ENCODE peak calls at places on chromosomes 16 and 17, in six cellular contexts. One of them, this sample, is unnamed.

GRCh38 chr16:66552288-66553143 is at the start of gene CKLF:
- DNase-seq in coronary artery: peak
- DNase-seq in endothelial cell: peak
- DNase-seq in thoracic aorta: peak
- DNase-seq in omental fat pad: peak
- DNase-seq in esophagus muscularis mucosa: peak
- DNase-seq in this sample: peak

GRCh38 chr17:72699566-72699965 is 392.9 kb downstream of the SLC39A11 start:
- DNase-seq in omental fat pad: no peak
- DNase-seq in thoracic aorta: no peak
- DNase-seq in endothelial cell: no peak
- DNase-seq in esophagus muscularis mucosa: no peak
- DNase-seq in coronary artery: no peak
- DNase-seq in this sample: no peak

GRCh38 chr16:84553873-84554399 is 49.5 kb upstream of the MEAK7 start:
- DNase-seq in thoracic aorta: no peak
- DNase-seq in esophagus muscularis mucosa: no peak
- DNase-seq in coronary artery: no peak
- DNase-seq in omental fat pad: no peak
- DNase-seq in endothelial cell: no peak
- DNase-seq in this sample: no peak

GRCh38 chr17:81329279-81329926 is 34.3 kb upstream of the SLC38A10 start:
- DNase-seq in coronary artery: no peak
- DNase-seq in endothelial cell: no peak
- DNase-seq in esophagus muscularis mucosa: peak
- DNase-seq in omental fat pad: peak
- DNase-seq in thoracic aorta: no peak
- DNase-seq in this sample: peak

GRCh38 chr17:9890124-9890523 is 14.9 kb downstream of the RCVRN start:
- DNase-seq in esophagus muscularis mucosa: no peak
- DNase-seq in endothelial cell: peak
- DNase-seq in omental fat pad: no peak
- DNase-seq in thoracic aorta: no peak
- DNase-seq in coronary artery: no peak
- DNase-seq in this sample: peak

GRCh38 chr16:67415872-67416793 is at the start of gene ZDHHC1:
- DNase-seq in coronary artery: no peak
- DNase-seq in thoracic aorta: no peak
- DNase-seq in endothelial cell: peak
- DNase-seq in esophagus muscularis mucosa: no peak
- DNase-seq in omental fat pad: no peak
- DNase-seq in this sample: peak

GRCh38 chr16:50534091-50534490 is 14.1 kb upstream of the NKD1 start:
- DNase-seq in omental fat pad: no peak
- DNase-seq in endothelial cell: no peak
- DNase-seq in esophagus muscularis mucosa: peak
- DNase-seq in coronary artery: peak
- DNase-seq in thoracic aorta: no peak
- DNase-seq in this sample: no peak

GRCh38 chr17:44069974-44070454 is 521 bp upstream of the G6PC3 start:
- DNase-seq in endothelial cell: no peak
- DNase-seq in esophagus muscularis mucosa: no peak
- DNase-seq in coronary artery: no peak
- DNase-seq in thoracic aorta: no peak
- DNase-seq in omental fat pad: no peak
- DNase-seq in this sample: no peak

GRCh38 chr17:80737106-80738019 is 192.7 kb downstream of the RPTOR start:
- DNase-seq in endothelial cell: no peak
- DNase-seq in esophagus muscularis mucosa: no peak
- DNase-seq in thoracic aorta: no peak
- DNase-seq in coronary artery: no peak
- DNase-seq in omental fat pad: no peak
- DNase-seq in this sample: no peak

GRCh38 chr17:68600881-68601564 is at the start of gene FAM20A:
- DNase-seq in coronary artery: no peak
- DNase-seq in endothelial cell: peak
- DNase-seq in omental fat pad: no peak
- DNase-seq in thoracic aorta: no peak
- DNase-seq in esophagus muscularis mucosa: peak
- DNase-seq in this sample: peak

DNA sequence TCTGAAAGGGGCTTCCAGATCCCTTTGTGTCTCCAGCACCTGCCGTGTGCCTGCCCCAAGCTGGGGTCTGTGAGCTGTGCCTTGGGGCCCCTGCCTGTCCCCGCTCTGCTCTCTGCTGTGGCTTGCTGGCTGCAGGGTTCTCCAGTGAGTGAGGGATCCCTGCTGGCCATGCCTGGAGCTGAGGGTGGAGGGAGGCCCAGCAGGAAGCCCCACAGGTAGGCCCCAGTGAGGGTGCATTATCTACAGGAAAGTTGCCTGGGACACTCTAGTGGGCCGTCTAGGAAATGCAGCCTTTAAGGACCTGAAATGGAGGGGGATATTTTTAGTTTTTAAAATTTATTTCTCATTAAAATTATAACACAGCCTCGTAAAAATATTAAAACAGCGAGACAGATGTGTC is 50.9 kb downstream of the JPH3 start:
- DNase-seq in esophagus muscularis mucosa: no peak
- DNase-seq in endothelial cell: no peak
- DNase-seq in thoracic aorta: no peak
- DNase-seq in coronary artery: no peak
- DNase-seq in omental fat pad: no peak
- DNase-seq in this sample: no peak
- TF ChIP-seq CTCF in esophagus muscularis mucosa: no peak
- TF ChIP-seq CTCF in endothelial cell: peak
- TF ChIP-seq CTCF in thoracic aorta: no peak
- TF ChIP-seq CTCF in coronary artery: no peak
- TF ChIP-seq CTCF in omental fat pad: no peak
- TF ChIP-seq CTCF in this sample: peak

GRCh38 chr16:2148714-2149629 is 547 bp downstream of the RAB26 start:
- DNase-seq in omental fat pad: no peak
- DNase-seq in esophagus muscularis mucosa: no peak
- DNase-seq in coronary artery: no peak
- DNase-seq in thoracic aorta: no peak
- DNase-seq in endothelial cell: no peak
- DNase-seq in this sample: no peak
- TF ChIP-seq CTCF in omental fat pad: no peak
- TF ChIP-seq CTCF in esophagus muscularis mucosa: no peak
- TF ChIP-seq CTCF in coronary artery: no peak
- TF ChIP-seq CTCF in thoracic aorta: no peak
- TF ChIP-seq CTCF in endothelial cell: no peak
- TF ChIP-seq CTCF in this sample: no peak

GRCh38 chr16:4616047-4616811 is 1.5 kb upstream of the UBALD1 start:
- DNase-seq in thoracic aorta: peak
- DNase-seq in endothelial cell: peak
- DNase-seq in omental fat pad: peak
- DNase-seq in esophagus muscularis mucosa: peak
- DNase-seq in coronary artery: peak
- DNase-seq in this sample: peak
- TF ChIP-seq CTCF in thoracic aorta: peak
- TF ChIP-seq CTCF in endothelial cell: peak
- TF ChIP-seq CTCF in omental fat pad: no peak
- TF ChIP-seq CTCF in esophagus muscularis mucosa: peak
- TF ChIP-seq CTCF in coronary artery: no peak
- TF ChIP-seq CTCF in this sample: peak

GRCh38 chr17:49193513-49194296 is 16.7 kb downstream of the GNGT2 start:
- DNase-seq in endothelial cell: peak
- DNase-seq in thoracic aorta: no peak
- DNase-seq in coronary artery: no peak
- DNase-seq in esophagus muscularis mucosa: no peak
- DNase-seq in omental fat pad: peak
- DNase-seq in this sample: peak
- TF ChIP-seq CTCF in endothelial cell: no peak
- TF ChIP-seq CTCF in thoracic aorta: no peak
- TF ChIP-seq CTCF in coronary artery: no peak
- TF ChIP-seq CTCF in esophagus muscularis mucosa: no peak
- TF ChIP-seq CTCF in omental fat pad: no peak
- TF ChIP-seq CTCF in this sample: no peak

DNA sequence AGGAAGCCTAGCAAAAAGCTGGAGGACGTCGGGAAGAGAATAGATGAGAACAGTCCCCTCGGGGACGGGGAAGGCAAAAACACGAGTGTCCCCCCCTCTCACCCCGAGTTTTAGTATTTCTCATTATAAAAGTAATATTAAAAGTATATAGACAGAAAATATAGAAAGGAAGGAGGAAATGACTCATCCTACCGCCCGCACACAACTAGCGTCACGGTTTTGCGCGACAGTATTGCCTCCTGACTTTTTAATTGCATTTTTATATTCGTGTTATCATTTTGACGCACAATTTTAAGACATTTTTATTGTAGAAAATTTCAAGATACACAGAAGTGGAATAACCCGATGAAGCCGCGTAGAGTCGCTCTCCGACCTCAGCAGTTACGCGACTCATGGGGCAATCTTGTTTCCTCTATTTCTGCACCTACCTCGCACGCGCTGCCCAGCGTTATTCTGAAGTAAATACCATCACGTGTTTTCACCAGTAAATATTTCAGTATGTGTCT is 652 bp upstream of the SLC25A19 start:
- DNase-seq in coronary artery: no peak
- DNase-seq in thoracic aorta: no peak
- DNase-seq in omental fat pad: peak
- DNase-seq in endothelial cell: no peak
- DNase-seq in esophagus muscularis mucosa: peak
- DNase-seq in this sample: no peak
- TF ChIP-seq CTCF in coronary artery: no peak
- TF ChIP-seq CTCF in thoracic aorta: no peak
- TF ChIP-seq CTCF in omental fat pad: no peak
- TF ChIP-seq CTCF in endothelial cell: no peak
- TF ChIP-seq CTCF in esophagus muscularis mucosa: peak
- TF ChIP-seq CTCF in this sample: no peak

DNA sequence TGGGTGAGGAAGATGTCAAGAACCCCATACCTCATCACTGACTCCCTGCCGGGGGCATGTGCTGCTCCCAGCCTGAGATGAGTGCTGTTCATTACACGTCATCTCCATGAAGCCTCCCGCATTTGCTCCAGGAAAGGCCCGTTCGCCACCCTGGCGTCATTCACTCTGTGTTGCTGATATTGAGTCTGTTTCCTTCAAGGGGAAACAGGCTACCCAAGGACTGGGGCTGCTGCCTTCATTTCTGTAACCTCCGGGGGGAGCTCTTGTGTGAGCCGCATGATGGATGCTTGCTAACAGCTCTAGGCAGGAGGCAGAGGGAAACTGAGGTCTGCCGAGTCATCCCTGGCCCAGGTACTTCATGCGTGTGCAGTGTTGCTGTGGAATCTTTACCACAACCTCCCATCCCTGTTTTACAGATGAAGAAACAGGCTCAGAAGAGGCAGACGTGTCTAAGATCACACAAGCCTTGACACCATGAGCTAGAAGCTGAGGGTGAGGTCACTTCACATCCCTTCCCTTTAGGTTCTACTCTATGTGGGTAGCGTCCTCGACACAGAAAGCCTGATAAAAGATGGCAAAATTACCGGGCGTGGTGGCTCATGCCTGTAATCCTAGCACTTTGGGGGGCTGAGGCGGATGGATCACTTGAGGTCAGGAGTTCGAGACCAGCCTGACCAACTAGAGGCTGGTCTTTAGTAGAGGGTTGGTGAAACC is 3.5 kb upstream of the ARMC5 start:
- DNase-seq in endothelial cell: peak
- DNase-seq in omental fat pad: no peak
- DNase-seq in esophagus muscularis mucosa: no peak
- DNase-seq in thoracic aorta: no peak
- DNase-seq in coronary artery: no peak
- DNase-seq in this sample: no peak
- TF ChIP-seq CTCF in endothelial cell: no peak
- TF ChIP-seq CTCF in omental fat pad: no peak
- TF ChIP-seq CTCF in esophagus muscularis mucosa: no peak
- TF ChIP-seq CTCF in thoracic aorta: no peak
- TF ChIP-seq CTCF in coronary artery: no peak
- TF ChIP-seq CTCF in this sample: no peak

DNA sequence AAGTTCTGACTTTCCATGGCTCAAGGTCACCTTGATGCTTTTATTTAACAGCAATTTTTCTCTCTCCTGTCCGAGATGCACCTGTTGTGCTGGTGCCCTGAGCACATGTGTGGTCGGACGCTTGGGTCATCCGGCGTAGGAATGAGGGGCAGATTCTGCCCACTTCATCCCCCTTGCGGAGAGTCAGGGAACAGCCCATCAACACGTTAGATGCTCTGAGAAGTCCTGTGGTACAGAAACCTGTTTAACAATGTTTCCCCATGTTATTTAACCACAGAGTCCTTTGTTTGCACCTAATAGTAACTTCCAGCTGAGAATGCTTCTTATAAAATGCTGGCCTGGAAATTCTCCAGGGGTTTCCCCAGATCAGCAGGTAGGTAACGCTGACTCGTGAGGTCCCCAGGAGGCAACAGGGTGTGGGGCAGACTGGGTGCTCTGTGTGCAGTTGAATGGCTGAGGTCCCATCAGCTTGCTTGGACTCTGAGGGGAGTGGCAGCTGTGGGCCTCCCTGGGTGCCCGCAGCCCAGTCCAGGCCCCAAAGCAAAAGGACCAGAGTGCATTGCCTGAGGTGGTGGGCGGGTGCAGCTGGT is 17.8 kb downstream of the DOC2B start:
- DNase-seq in thoracic aorta: no peak
- DNase-seq in omental fat pad: no peak
- DNase-seq in coronary artery: no peak
- DNase-seq in endothelial cell: no peak
- DNase-seq in esophagus muscularis mucosa: no peak
- DNase-seq in this sample: no peak
- TF ChIP-seq CTCF in thoracic aorta: no peak
- TF ChIP-seq CTCF in omental fat pad: no peak
- TF ChIP-seq CTCF in coronary artery: no peak
- TF ChIP-seq CTCF in endothelial cell: peak
- TF ChIP-seq CTCF in esophagus muscularis mucosa: no peak
- TF ChIP-seq CTCF in this sample: peak

DNA sequence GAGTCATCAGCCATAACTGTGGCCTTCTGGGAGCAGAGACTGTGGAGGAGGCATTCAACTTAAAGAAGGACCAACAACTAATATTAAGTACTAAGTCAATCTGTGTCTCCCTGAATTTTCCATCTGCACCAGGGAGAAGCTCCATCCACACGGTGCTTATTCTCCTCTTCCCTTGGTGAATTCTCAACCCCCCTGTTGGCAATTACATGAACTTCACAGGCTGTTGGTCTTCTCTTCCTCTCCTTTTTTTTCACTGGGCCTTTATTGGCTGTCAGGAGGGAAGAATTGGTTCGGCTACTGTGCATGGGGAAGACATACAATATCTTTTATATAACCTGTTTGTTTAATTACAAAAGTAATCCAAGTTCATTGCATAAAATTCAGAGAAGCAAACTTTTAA is 152.8 kb upstream of the IRX6 start:
- DNase-seq in endothelial cell: no peak
- DNase-seq in coronary artery: no peak
- DNase-seq in esophagus muscularis mucosa: no peak
- DNase-seq in omental fat pad: no peak
- DNase-seq in thoracic aorta: no peak
- DNase-seq in this sample: no peak
- TF ChIP-seq CTCF in endothelial cell: peak
- TF ChIP-seq CTCF in coronary artery: no peak
- TF ChIP-seq CTCF in esophagus muscularis mucosa: no peak
- TF ChIP-seq CTCF in omental fat pad: no peak
- TF ChIP-seq CTCF in thoracic aorta: no peak
- TF ChIP-seq CTCF in this sample: no peak

This sample was measured in nephron progenitor cell.